ENCODE peak calls at places on chromosomes 12 and 14, in four cellular contexts. X, P, R and S are unnamed samples.

GRCh38 chr14:95833429-95833828 is 43.2 kb upstream of the TUNAR start:
- DNase-seq in X (no peak), P (no peak), R (no peak), S (no peak)

GRCh38 chr12:91778938-91779400 is 366.7 kb downstream of the BTG1 start:
- DNase-seq in X (peak; percentile 93), P (no peak), R (peak; percentile 29), S (peak; percentile 18)

GRCh38 chr12:49339464-49339861 is 2.5 kb upstream of the C1QL4 start:
- DNase-seq in X (no peak), P (no peak), R (no peak), S (no peak)

GRCh38 chr12:28527631-28528249 is 337.5 kb downstream of the CCDC91 start:
- DNase-seq in X (no peak), P (no peak), R (no peak), S (no peak)

GRCh38 chr12:132263061-132263360 is 66.4 kb downstream of the GALNT9 start:
- DNase-seq in X (no peak), P (no peak), R (no peak), S (no peak)

GRCh38 chr12:108700833-108701450 is 30.4 kb downstream of the CORO1C start:
- DNase-seq in X (no peak), P (no peak), R (no peak), S (no peak)

GRCh38 chr14:101852785-101853184 is 91.3 kb downstream of the PPP2R5C start:
- DNase-seq in X (no peak), P (no peak), R (no peak), S (no peak)

GRCh38 chr14:97021571-97022171 is 224.5 kb downstream of the VRK1 start:
- DNase-seq in X (no peak), P (no peak), R (no peak), S (no peak)

GRCh38 chr12:41802803-41803202 is 341.9 kb downstream of the GXYLT1 start:
- DNase-seq in X (no peak), P (no peak), R (no peak), S (no peak)

GRCh38 chr12:131616316-131617098 is 94.4 kb upstream of the SFSWAP start:
- DNase-seq in X (no peak), P (no peak), R (no peak), S (no peak)

GRCh38 chr12:116708826-116709756 is 28.8 kb downstream of the SPRING1 start:
- DNase-seq in X (no peak), P (no peak), R (peak; percentile 25), S (no peak)

GRCh38 chr14:73462078-73462715 is 3.9 kb upstream of the NUMB start:
- DNase-seq in X (no peak), P (no peak), R (peak; percentile 97), S (no peak)

GRCh38 chr14:77264466-77265186 is 6.4 kb downstream of the NGB start:
- DNase-seq in X (no peak), P (no peak), R (no peak), S (no peak)

GRCh38 chr14:22838631-22839041 is 2.3 kb downstream of the MMP14 start:
- DNase-seq in X (no peak), P (no peak), R (no peak), S (no peak)

GRCh38 chr14:74251546-74252030 is 12.3 kb downstream of the VSX2 start:
- DNase-seq in X (peak; percentile 13), P (peak; percentile 31), R (peak; percentile 63), S (peak; percentile 60)

GRCh38 chr12:104653730-104654328 is 197.1 kb downstream of the CHST11 start:
- DNase-seq in X (no peak), P (no peak), R (peak; percentile 13), S (peak; percentile 39)

GRCh38 chr12:50166776-50167025 is 468 bp downstream of the CERS5 start:
- DNase-seq in X (no peak), P (no peak), R (no peak), S (no peak)

GRCh38 chr12:58877243-58877743 is 43.0 kb downstream of the LRIG3 start:
- DNase-seq in X (no peak), P (no peak), R (peak; percentile 35), S (no peak)

GRCh38 chr12:6902448-6902847 is 2.2 kb upstream of the LRRC23 start:
- DNase-seq in X (no peak), P (no peak), R (no peak), S (no peak)

GRCh38 chr12:6896846-6897435 is 7.7 kb upstream of the LRRC23 start:
- DNase-seq in X (no peak), P (no peak), R (no peak), S (no peak)

GRCh38 chr12:6904280-6905276 is at the start of gene LRRC23:
- DNase-seq in X (peak; percentile 87), P (peak; percentile 96), R (peak; percentile 90), S (peak; percentile 100)

GRCh38 chr12:6903712-6904111 is 910 bp upstream of the LRRC23 start:
- DNase-seq in X (no peak), P (no peak), R (no peak), S (no peak)

DNA sequence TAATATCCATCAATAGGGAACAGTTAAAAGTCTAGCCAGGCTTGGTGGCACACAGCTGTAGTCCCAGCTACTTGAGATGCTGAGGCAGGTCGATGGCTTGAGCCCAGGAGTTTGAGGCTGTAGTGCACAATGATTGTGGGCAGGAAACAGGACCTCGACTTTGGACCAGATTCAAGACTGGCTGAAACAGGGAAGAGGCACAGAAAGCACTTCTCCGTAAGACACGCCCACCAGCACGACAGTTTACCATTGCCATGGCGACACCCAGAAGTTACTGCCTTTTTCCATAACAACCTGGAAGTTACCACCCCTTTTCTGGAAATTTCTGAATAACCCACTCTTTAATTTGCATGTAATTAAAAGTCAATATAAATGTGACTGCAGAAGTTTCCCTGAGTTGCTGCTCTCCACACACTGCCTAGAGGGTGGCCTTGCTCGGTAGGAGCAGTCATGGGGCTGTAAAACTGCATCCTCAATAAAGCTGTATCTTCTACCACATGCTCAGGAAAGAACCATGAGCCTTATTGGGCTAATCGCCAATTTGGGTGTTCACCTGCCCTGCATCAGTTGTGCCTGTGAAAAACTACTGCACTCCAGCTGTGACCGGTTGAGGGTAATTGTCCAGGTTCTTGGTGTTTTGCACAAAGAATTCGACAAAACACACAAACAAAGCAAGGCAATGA is 4.6 kb upstream of the LRRC23 start:
- DNase-seq in X (no peak), P (no peak), R (peak; percentile 78), S (no peak)
- TF ChIP-seq YY1 in X (no peak), P (no peak), R (no peak), S (no peak)

DNA sequence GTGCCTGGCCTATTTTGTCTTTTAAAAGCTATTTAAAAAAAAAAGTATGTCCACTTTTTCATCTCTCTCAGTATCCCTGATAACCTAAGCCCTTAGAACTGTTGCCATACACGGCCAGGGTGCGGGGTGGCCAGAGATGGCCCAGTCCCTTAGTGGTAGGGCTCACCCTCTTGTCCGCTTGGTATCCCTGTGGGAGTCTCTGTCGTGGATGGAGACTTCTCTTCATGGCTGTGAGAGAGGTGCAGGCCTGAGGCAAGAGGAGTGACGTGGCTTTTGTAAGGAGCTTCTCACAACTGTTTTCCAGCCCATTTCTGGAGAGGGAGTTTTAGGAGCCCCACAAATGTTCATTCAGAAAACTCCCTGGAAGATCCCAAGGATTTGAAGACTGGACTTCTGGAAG is 26.8 kb downstream of the XRCC3 start:
- DNase-seq in X (no peak), P (no peak), R (no peak), S (no peak)
- H3K4me1 ChIP-seq in X (peaks cover 38% of the 10 kb centered on the region), P (no peaks in the 10 kb centered on the region), R (no peaks in the 10 kb centered on the region), S (peaks cover 4% of the 10 kb centered on the region)

GRCh38 chr12:79908366-79908765 is 26.5 kb downstream of the PPP1R12A start:
- DNase-seq in X (no peak), P (no peak), R (no peak), S (no peak)

DNA sequence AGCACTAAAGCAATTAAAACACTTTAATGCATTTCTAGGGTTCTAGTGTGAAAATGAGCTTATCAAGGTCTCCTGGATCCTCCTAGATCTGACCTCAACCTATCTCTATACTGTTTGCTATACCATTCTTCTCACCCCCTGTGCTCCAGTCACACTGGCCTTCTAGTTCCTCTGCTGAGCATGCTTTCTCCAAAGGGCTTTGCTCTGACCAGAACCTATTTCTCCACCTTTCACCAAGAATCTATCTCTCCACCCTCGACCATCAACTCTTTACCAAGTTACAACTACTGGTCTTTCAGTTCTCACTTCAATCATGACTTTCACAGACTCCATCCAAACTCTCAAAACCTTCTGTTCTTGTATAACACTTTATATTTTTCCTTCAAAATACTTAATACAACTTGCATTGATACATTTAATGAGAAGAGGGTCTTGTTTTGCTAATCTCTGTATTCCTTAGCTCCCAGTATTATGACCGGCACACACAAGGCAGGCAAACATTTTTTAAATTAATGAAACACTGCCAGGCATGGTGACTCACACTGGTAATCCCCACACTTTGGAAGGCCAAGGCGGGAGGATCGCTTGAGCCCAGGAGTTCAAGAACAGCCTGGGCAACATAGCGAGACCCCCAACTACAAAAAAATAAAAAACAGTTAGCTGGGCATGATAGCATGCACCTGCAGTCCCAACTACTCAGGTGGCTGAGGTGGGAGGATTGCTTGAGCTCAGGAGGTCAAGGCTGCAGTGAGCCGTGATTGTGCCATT is 22.8 kb downstream of the PPP1R12A start:
- DNase-seq in X (no peak), P (no peak), R (no peak), S (no peak)
- TF ChIP-seq SUZ12 in X (no peak), P (no peak), R (no peak), S (no peak)

DNA sequence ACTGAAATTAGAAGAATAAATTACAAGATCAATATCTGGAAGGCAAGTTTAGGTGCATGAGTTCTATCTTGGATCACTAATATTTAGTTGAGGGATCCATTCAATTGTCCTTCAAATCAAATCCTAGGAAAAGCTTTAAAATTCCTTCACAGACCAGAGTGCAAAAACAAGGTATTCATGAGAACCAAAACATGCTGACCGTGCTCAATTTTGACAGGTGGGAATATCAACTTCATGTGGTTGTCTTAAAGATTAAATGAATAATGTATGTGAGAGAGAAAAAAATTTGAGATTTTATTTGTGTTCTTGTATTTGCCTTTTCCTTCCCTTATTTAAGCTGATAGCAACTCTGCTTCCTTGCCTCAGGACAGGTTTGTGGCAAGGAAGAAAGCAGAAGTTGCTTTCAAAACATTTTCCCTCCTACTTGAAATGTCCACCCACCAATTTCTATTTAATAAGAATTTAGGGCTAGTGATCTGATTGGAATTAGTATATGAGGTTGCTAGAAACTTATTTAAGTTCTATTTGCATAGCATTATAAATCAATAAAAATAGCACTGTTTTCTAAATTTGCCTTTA is 4.9 kb upstream of the PPP1R12A start:
- DNase-seq in X (no peak), P (no peak), R (no peak), S (no peak)
- TF ChIP-seq YY1 in X (no peak), P (no peak), R (no peak), S (no peak)

GRCh38 chr14:104169765-104170113 is 31.4 kb downstream of the KIF26A start:
- DNase-seq in X (no peak), P (no peak), R (no peak), S (no peak)
- H3K4me1 ChIP-seq in X (no peaks in the 10 kb centered on the region), P (peaks cover 33% of the 10 kb centered on the region), R (no peaks in the 10 kb centered on the region), S (peaks cover 27% of the 10 kb centered on the region)

GRCh38 chr14:53304726-53305381 is 151.7 kb upstream of the DDHD1 start:
- DNase-seq in X (no peak), P (no peak), R (no peak), S (no peak)
- TF ChIP-seq SUZ12 in X (no peak), P (no peak), R (no peak), S (no peak)

GRCh38 chr12:78407722-78408121 is 456.9 kb upstream of the SYT1 start:
- DNase-seq in X (no peak), P (no peak), R (no peak), S (no peak)
- TF ChIP-seq YY1 in X (no peak), P (no peak), R (no peak), S (no peak)